ENCODE peak calls at places on chromosomes 6 and 20, in nine cellular contexts. One of them, this sample, is unnamed.

GRCh38 chr20:2303693-2304092 is 7.9 kb downstream of the TGM3 start:
- DNase-seq in neuronal stem cell: no peak
- DNase-seq in A549: peak; percentile 68
- DNase-seq in breast epithelium: no peak
- DNase-seq in endodermal cell: no peak
- DNase-seq in naive thymus-derived CD4-positive, alpha-beta T cell: no peak
- DNase-seq in heart left ventricle: no peak
- DNase-seq in heart right ventricle: no peak
- DNase-seq in hepatocyte: peak; percentile 23
- DNase-seq in this sample: no peak

GRCh38 chr6:134741193-134741521 is 208.7 kb downstream of the ALDH8A1 start:
- DNase-seq in hepatocyte: no peak
- DNase-seq in heart right ventricle: no peak
- DNase-seq in endodermal cell: peak; percentile 78
- DNase-seq in heart left ventricle: no peak
- DNase-seq in breast epithelium: no peak
- DNase-seq in naive thymus-derived CD4-positive, alpha-beta T cell: no peak
- DNase-seq in A549: no peak
- DNase-seq in neuronal stem cell: no peak
- DNase-seq in this sample: peak; percentile 32

GRCh38 chr20:63372971-63373885 is 12.1 kb upstream of the CHRNA4 start:
- DNase-seq in hepatocyte: no peak
- DNase-seq in heart right ventricle: no peak
- DNase-seq in neuronal stem cell: no peak
- DNase-seq in breast epithelium: no peak
- DNase-seq in heart left ventricle: no peak
- DNase-seq in A549: no peak
- DNase-seq in naive thymus-derived CD4-positive, alpha-beta T cell: no peak
- DNase-seq in endodermal cell: no peak
- DNase-seq in this sample: no peak

GRCh38 chr6:106525111-106525884 is 104.0 kb downstream of the RTN4IP1 start:
- DNase-seq in naive thymus-derived CD4-positive, alpha-beta T cell: peak; percentile 54
- DNase-seq in neuronal stem cell: no peak
- DNase-seq in heart right ventricle: no peak
- DNase-seq in endodermal cell: no peak
- DNase-seq in A549: no peak
- DNase-seq in hepatocyte: no peak
- DNase-seq in heart left ventricle: no peak
- DNase-seq in breast epithelium: no peak
- DNase-seq in this sample: no peak

GRCh38 chr6:150435832-150436231 is 67.0 kb downstream of the IYD start:
- DNase-seq in breast epithelium: no peak
- DNase-seq in hepatocyte: no peak
- DNase-seq in heart right ventricle: no peak
- DNase-seq in neuronal stem cell: no peak
- DNase-seq in endodermal cell: no peak
- DNase-seq in heart left ventricle: no peak
- DNase-seq in naive thymus-derived CD4-positive, alpha-beta T cell: no peak
- DNase-seq in A549: no peak
- DNase-seq in this sample: no peak

GRCh38 chr6:27280064-27280539 is 32.0 kb downstream of the POM121L2 start:
- DNase-seq in endodermal cell: peak; percentile 85
- DNase-seq in neuronal stem cell: no peak
- DNase-seq in heart left ventricle: no peak
- DNase-seq in heart right ventricle: no peak
- DNase-seq in naive thymus-derived CD4-positive, alpha-beta T cell: peak; percentile 13
- DNase-seq in hepatocyte: peak; percentile 73
- DNase-seq in A549: peak; percentile 72
- DNase-seq in breast epithelium: no peak
- DNase-seq in this sample: peak; percentile 63

GRCh38 chr6:144555078-144555477 is 269.9 kb downstream of the UTRN start:
- DNase-seq in naive thymus-derived CD4-positive, alpha-beta T cell: no peak
- DNase-seq in heart right ventricle: no peak
- DNase-seq in endodermal cell: no peak
- DNase-seq in neuronal stem cell: no peak
- DNase-seq in breast epithelium: no peak
- DNase-seq in heart left ventricle: no peak
- DNase-seq in hepatocyte: no peak
- DNase-seq in A549: no peak
- DNase-seq in this sample: no peak

GRCh38 chr6:27295301-27296079 is 16.6 kb downstream of the POM121L2 start:
- DNase-seq in naive thymus-derived CD4-positive, alpha-beta T cell: no peak
- DNase-seq in heart left ventricle: no peak
- DNase-seq in A549: peak; percentile 88
- DNase-seq in endodermal cell: peak; percentile 82
- DNase-seq in breast epithelium: no peak
- DNase-seq in heart right ventricle: no peak
- DNase-seq in hepatocyte: peak; percentile 74
- DNase-seq in neuronal stem cell: no peak
- DNase-seq in this sample: peak; percentile 74

GRCh38 chr20:10605547-10606195 is 68.1 kb downstream of the JAG1 start:
- DNase-seq in naive thymus-derived CD4-positive, alpha-beta T cell: no peak
- DNase-seq in hepatocyte: no peak
- DNase-seq in neuronal stem cell: no peak
- DNase-seq in breast epithelium: no peak
- DNase-seq in heart right ventricle: no peak
- DNase-seq in heart left ventricle: no peak
- DNase-seq in endodermal cell: no peak
- DNase-seq in A549: no peak
- DNase-seq in this sample: no peak

GRCh38 chr20:10602141-10602660 is 71.6 kb downstream of the JAG1 start:
- DNase-seq in hepatocyte: no peak
- DNase-seq in heart right ventricle: no peak
- DNase-seq in A549: no peak
- DNase-seq in heart left ventricle: no peak
- DNase-seq in neuronal stem cell: no peak
- DNase-seq in naive thymus-derived CD4-positive, alpha-beta T cell: no peak
- DNase-seq in endodermal cell: no peak
- DNase-seq in breast epithelium: no peak
- DNase-seq in this sample: no peak

GRCh38 chr20:10604865-10605440 is 68.8 kb downstream of the JAG1 start:
- DNase-seq in hepatocyte: no peak
- DNase-seq in heart right ventricle: no peak
- DNase-seq in endodermal cell: no peak
- DNase-seq in breast epithelium: no peak
- DNase-seq in heart left ventricle: no peak
- DNase-seq in A549: no peak
- DNase-seq in naive thymus-derived CD4-positive, alpha-beta T cell: no peak
- DNase-seq in neuronal stem cell: no peak
- DNase-seq in this sample: no peak

GRCh38 chr20:10603378-10603777 is 70.4 kb downstream of the JAG1 start:
- DNase-seq in heart right ventricle: no peak
- DNase-seq in A549: no peak
- DNase-seq in naive thymus-derived CD4-positive, alpha-beta T cell: no peak
- DNase-seq in endodermal cell: no peak
- DNase-seq in breast epithelium: no peak
- DNase-seq in heart left ventricle: no peak
- DNase-seq in neuronal stem cell: no peak
- DNase-seq in hepatocyte: no peak
- DNase-seq in this sample: no peak

DNA sequence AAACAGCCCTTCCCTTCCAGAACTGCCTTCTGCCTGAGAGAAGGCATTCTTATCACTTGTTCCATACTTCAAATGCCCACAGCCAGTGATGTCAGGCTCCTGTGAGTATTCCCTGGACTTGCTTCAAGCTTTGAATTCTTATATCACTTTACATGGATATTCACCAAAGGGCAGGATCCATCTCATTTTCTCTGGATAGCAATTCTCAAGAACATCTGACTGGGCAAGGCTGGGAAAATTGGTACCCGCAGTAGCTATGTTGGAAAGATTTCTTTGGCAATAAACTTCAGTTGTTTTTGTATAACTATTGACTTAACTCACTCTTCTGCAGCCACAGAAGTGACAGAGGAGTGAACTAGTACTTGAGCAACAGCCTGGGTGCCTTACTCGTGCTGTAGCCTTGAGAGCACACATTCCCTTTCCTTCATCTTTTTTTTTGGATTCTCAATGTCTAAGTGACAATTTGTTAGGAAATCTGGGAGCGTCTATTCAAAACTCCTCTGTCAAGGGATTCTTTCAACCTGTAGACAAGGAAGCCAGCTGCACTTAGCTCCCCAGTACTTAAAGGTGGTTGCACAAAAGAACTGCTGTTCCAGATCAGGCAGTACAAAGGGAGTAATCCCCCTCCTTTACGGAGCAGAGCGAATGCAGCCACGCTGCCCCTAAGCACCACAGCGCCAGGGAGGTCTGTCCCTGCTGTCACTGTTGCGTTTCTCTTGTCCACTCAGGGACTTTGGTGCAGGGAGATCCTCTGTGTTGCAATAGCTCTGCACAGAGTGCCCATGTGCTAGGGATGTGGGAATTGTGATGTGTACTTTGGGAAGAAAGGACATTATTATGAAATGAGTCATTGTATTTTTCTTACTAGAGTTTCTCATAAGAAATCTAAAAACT is 69.6 kb downstream of the JAG1 start:
- DNase-seq in hepatocyte: peak; percentile 57
- DNase-seq in endodermal cell: no peak
- DNase-seq in A549: peak; percentile 86
- DNase-seq in heart left ventricle: peak; percentile 50
- DNase-seq in heart right ventricle: peak; percentile 32
- DNase-seq in breast epithelium: no peak
- DNase-seq in naive thymus-derived CD4-positive, alpha-beta T cell: no peak
- DNase-seq in neuronal stem cell: peak; percentile 70
- DNase-seq in this sample: peak; percentile 91
- H3K27ac ChIP-seq in hepatocyte: peak overlapping the region; percentile 21
- H3K27ac ChIP-seq in endodermal cell: peak overlapping the region; percentile 74
- H3K27ac ChIP-seq in A549: peak overlapping the region; percentile 65
- H3K27ac ChIP-seq in heart left ventricle: peak overlapping the region; percentile 73
- H3K27ac ChIP-seq in heart right ventricle: peak overlapping the region; percentile 66
- H3K27ac ChIP-seq in breast epithelium: peak overlapping the region; percentile 40
- H3K27ac ChIP-seq in naive thymus-derived CD4-positive, alpha-beta T cell: no peak overlapping the region
- H3K27ac ChIP-seq in neuronal stem cell: peak overlapping the region; percentile 52
- H3K27ac ChIP-seq in this sample: peak overlapping the region; percentile 60

GRCh38 chr6:156406099-156406498 is 371.1 kb upstream of the ARID1B start:
- DNase-seq in breast epithelium: no peak
- DNase-seq in hepatocyte: no peak
- DNase-seq in A549: no peak
- DNase-seq in heart right ventricle: no peak
- DNase-seq in endodermal cell: no peak
- DNase-seq in heart left ventricle: no peak
- DNase-seq in naive thymus-derived CD4-positive, alpha-beta T cell: no peak
- DNase-seq in neuronal stem cell: no peak
- DNase-seq in this sample: peak; percentile 31

GRCh38 chr6:156400487-156400886 is 376.7 kb upstream of the ARID1B start:
- DNase-seq in A549: no peak
- DNase-seq in naive thymus-derived CD4-positive, alpha-beta T cell: no peak
- DNase-seq in heart right ventricle: no peak
- DNase-seq in endodermal cell: no peak
- DNase-seq in heart left ventricle: no peak
- DNase-seq in breast epithelium: no peak
- DNase-seq in neuronal stem cell: no peak
- DNase-seq in hepatocyte: no peak
- DNase-seq in this sample: no peak

GRCh38 chr6:156402227-156402626 is 375.0 kb upstream of the ARID1B start:
- DNase-seq in hepatocyte: no peak
- DNase-seq in endodermal cell: peak; percentile 66
- DNase-seq in A549: no peak
- DNase-seq in breast epithelium: no peak
- DNase-seq in neuronal stem cell: no peak
- DNase-seq in heart right ventricle: no peak
- DNase-seq in heart left ventricle: no peak
- DNase-seq in naive thymus-derived CD4-positive, alpha-beta T cell: no peak
- DNase-seq in this sample: no peak

GRCh38 chr6:156406688-156407087 is 370.5 kb upstream of the ARID1B start:
- DNase-seq in endodermal cell: no peak
- DNase-seq in heart right ventricle: no peak
- DNase-seq in naive thymus-derived CD4-positive, alpha-beta T cell: no peak
- DNase-seq in hepatocyte: no peak
- DNase-seq in heart left ventricle: no peak
- DNase-seq in neuronal stem cell: no peak
- DNase-seq in breast epithelium: no peak
- DNase-seq in A549: no peak
- DNase-seq in this sample: no peak

GRCh38 chr6:156402628-156403027 is 374.6 kb upstream of the ARID1B start:
- DNase-seq in A549: no peak
- DNase-seq in hepatocyte: no peak
- DNase-seq in neuronal stem cell: no peak
- DNase-seq in breast epithelium: no peak
- DNase-seq in heart left ventricle: no peak
- DNase-seq in endodermal cell: no peak
- DNase-seq in heart right ventricle: no peak
- DNase-seq in naive thymus-derived CD4-positive, alpha-beta T cell: no peak
- DNase-seq in this sample: no peak
- H3K27ac ChIP-seq in A549: no peak overlapping the region
- H3K27ac ChIP-seq in hepatocyte: no peak overlapping the region
- H3K27ac ChIP-seq in neuronal stem cell: no peak overlapping the region
- H3K27ac ChIP-seq in breast epithelium: no peak overlapping the region
- H3K27ac ChIP-seq in heart left ventricle: no peak overlapping the region
- H3K27ac ChIP-seq in endodermal cell: no peak overlapping the region
- H3K27ac ChIP-seq in heart right ventricle: no peak overlapping the region
- H3K27ac ChIP-seq in naive thymus-derived CD4-positive, alpha-beta T cell: no peak overlapping the region
- H3K27ac ChIP-seq in this sample: no peak overlapping the region

DNA sequence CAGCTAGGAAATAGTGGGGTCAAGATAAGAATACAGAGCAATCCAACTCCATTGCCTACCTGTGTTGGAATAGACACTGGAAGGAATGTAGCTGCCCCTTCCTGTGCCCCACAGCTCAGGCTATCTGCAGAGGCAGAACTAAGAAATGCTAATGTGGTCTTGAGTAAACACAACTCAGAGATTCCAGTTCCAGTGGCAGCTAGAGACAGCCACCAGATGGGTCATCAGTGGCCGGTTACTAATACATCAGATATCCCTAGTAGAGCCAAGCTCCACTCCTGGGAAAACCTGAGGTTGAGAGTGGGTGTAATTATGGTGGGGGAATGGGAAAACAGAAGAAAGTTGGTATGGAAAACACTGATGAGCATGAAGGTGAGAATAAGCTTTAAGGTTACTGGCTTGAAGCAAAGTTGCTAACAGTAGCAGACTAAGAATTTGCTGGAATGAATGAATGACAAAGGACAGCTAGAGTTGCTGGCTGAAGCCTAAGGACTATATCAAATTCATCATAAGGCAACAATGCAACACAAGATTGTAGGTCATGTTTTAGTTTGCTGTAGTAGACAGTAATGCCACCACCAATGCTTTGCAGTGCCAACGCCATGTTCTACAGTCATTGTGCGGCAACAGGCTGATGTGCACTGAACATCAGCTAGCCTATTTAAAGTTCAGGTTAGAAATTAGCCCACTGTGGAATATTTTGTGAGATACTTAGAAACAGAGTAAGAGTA is 28.3 kb upstream of the FAM83C start:
- DNase-seq in naive thymus-derived CD4-positive, alpha-beta T cell: no peak
- DNase-seq in breast epithelium: no peak
- DNase-seq in hepatocyte: peak; percentile 68
- DNase-seq in A549: peak; percentile 55
- DNase-seq in heart left ventricle: no peak
- DNase-seq in endodermal cell: no peak
- DNase-seq in heart right ventricle: no peak
- DNase-seq in neuronal stem cell: no peak
- DNase-seq in this sample: no peak
- H3K27ac ChIP-seq in naive thymus-derived CD4-positive, alpha-beta T cell: no peak overlapping the region
- H3K27ac ChIP-seq in breast epithelium: no peak overlapping the region
- H3K27ac ChIP-seq in hepatocyte: peak overlapping the region; percentile 95
- H3K27ac ChIP-seq in A549: peak overlapping the region; percentile 76
- H3K27ac ChIP-seq in heart left ventricle: no peak overlapping the region
- H3K27ac ChIP-seq in endodermal cell: no peak overlapping the region
- H3K27ac ChIP-seq in heart right ventricle: no peak overlapping the region
- H3K27ac ChIP-seq in neuronal stem cell: no peak overlapping the region
- H3K27ac ChIP-seq in this sample: no peak overlapping the region

DNA sequence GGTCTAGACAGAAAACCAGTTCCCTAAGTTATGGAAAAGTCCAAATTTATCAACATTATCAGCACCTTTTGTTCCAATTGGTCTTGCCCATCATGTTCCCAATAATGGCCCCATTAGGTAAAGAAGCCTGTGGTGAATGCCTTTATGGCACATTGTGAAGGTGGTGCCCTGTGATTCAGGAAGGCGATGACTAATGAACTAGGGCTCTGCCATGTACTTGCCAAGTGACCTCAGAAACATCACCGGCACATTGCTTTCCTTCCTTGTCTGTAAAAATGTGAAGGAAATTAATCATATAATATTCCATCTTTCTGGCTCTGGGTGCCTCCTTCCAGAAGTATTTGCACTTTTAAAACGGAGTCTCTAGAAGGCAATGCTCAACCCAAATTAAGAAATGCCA is 132.3 kb downstream of the UNC5CL start:
- DNase-seq in neuronal stem cell: no peak
- DNase-seq in heart left ventricle: no peak
- DNase-seq in breast epithelium: no peak
- DNase-seq in A549: peak; percentile 79
- DNase-seq in naive thymus-derived CD4-positive, alpha-beta T cell: no peak
- DNase-seq in heart right ventricle: no peak
- DNase-seq in hepatocyte: no peak
- DNase-seq in endodermal cell: no peak
- DNase-seq in this sample: no peak
- H3K27ac ChIP-seq in neuronal stem cell: no peak overlapping the region
- H3K27ac ChIP-seq in heart left ventricle: no peak overlapping the region
- H3K27ac ChIP-seq in breast epithelium: peak overlapping the region; percentile 41
- H3K27ac ChIP-seq in A549: peak overlapping the region; percentile 98
- H3K27ac ChIP-seq in naive thymus-derived CD4-positive, alpha-beta T cell: no peak overlapping the region
- H3K27ac ChIP-seq in heart right ventricle: peak overlapping the region; percentile 10
- H3K27ac ChIP-seq in hepatocyte: no peak overlapping the region
- H3K27ac ChIP-seq in endodermal cell: no peak overlapping the region
- H3K27ac ChIP-seq in this sample: no peak overlapping the region

This sample was measured in neural progenitor cell.